ENCODE peak calls at places on chromosomes 7 and 10, in four cellular contexts. W is memory B cell; Q is NCI-H345; M is effector memory CD8-positive, alpha-beta T cell. I is an unnamed sample.

GRCh38 chr7:12674861-12675260 is 12.6 kb upstream of the ARL4A start:
- DNase-seq in Q (no peak), M (peak; percentile 56), W (no peak), I (no peak)

GRCh38 chr7:4683043-4683883 is 1.2 kb downstream of the FOXK1 start:
- DNase-seq in Q (no peak), M (peak; percentile 3), W (peak; percentile 9), I (no peak)

GRCh38 chr10:101708073-101708472 is 13.1 kb upstream of the FBXW4 start:
- DNase-seq in W (no peak), Q (no peak), M (no peak), I (no peak)

GRCh38 chr7:151866028-151866427 is 10.9 kb downstream of the PRKAG2 start:
- DNase-seq in M (no peak), W (no peak), Q (no peak), I (no peak)

GRCh38 chr10:48658243-48658888 is 26.3 kb upstream of the WDFY4 start:
- DNase-seq in M (peak; percentile 22), W (peak; percentile 69), Q (peak; percentile 60), I (no peak)

GRCh38 chr7:31336202-31337035 is 4.1 kb downstream of the NEUROD6 start:
- DNase-seq in M (no peak), W (no peak), Q (no peak), I (no peak)

GRCh38 chr10:47340613-47341170 is 7.5 kb upstream of the RBP3 start:
- DNase-seq in M (peak; percentile 57), W (peak; percentile 52), Q (peak; percentile 12), I (peak; percentile 77)

GRCh38 chr7:134690016-134690415 is 43.4 kb downstream of the BPGM start:
- DNase-seq in W (no peak), M (no peak), Q (no peak), I (no peak)

GRCh38 chr10:110562348-110562747 is 5.1 kb upstream of the SMC3 start:
- DNase-seq in M (no peak), W (no peak), Q (no peak), I (no peak)

GRCh38 chr10:86413046-86413728 is 46.6 kb upstream of the GRID1 start:
- DNase-seq in W (peak; percentile 27), Q (no peak), M (no peak), I (peak; percentile 29)

GRCh38 chr10:97843296-97843671 is 6.4 kb upstream of the GOLGA7B start:
- DNase-seq in Q (peak; percentile 86), W (no peak), M (no peak), I (no peak)

GRCh38 chr7:27689045-27689877 is 26.6 kb upstream of the HIBADH start:
- DNase-seq in Q (peak; percentile 19), M (no peak), W (no peak), I (no peak)

GRCh38 chr10:10782603-10783002 is 235.1 kb upstream of the CELF2 start:
- DNase-seq in M (no peak), W (no peak), Q (no peak), I (no peak)

GRCh38 chr10:129523031-129523722 is 56.1 kb downstream of the MGMT start:
- DNase-seq in M (no peak), W (no peak), Q (no peak), I (no peak)

GRCh38 chr10:130105724-130106123 is 4.9 kb downstream of the C10orf143 start:
- DNase-seq in M (no peak), W (no peak), Q (no peak), I (no peak)

GRCh38 chr7:143405671-143406352 is 2.8 kb downstream of the EPHA1 start:
- DNase-seq in Q (no peak), M (no peak), W (no peak), I (no peak)

GRCh38 chr7:2482725-2483451 is 6.7 kb upstream of the GRIFIN start:
- DNase-seq in M (no peak), Q (no peak), W (no peak), I (no peak)

GRCh38 chr10:86085686-86086085 is 280.9 kb downstream of the GRID1 start:
- DNase-seq in W (no peak), M (no peak), Q (no peak), I (no peak)

GRCh38 chr7:25359471-25360059 is 131.3 kb upstream of the NPVF start:
- DNase-seq in M (no peak), W (no peak), Q (peak; percentile 84), I (no peak)

GRCh38 chr10:132867801-132868644 is 74.3 kb downstream of the CFAP46 start:
- DNase-seq in M (no peak), W (no peak), Q (no peak), I (no peak)

GRCh38 chr7:17989546-17989945 is 38.1 kb downstream of the PRPS1L1 start:
- DNase-seq in Q (no peak), M (no peak), W (no peak), I (no peak)

GRCh38 chr7:50208335-50208982 is 96.1 kb upstream of the IKZF1 start:
- DNase-seq in Q (no peak), M (no peak), W (no peak), I (no peak)

GRCh38 chr7:6656413-6656812 is 19.3 kb downstream of the ZNF316 start:
- DNase-seq in Q (no peak), M (no peak), W (no peak), I (no peak)

GRCh38 chr10:34010891-34011290 is 676.4 kb upstream of the NRP1 start:
- DNase-seq in W (no peak), Q (no peak), M (no peak), I (no peak)

GRCh38 chr7:11217848-11218565 is 244.3 kb downstream of the PHF14 start:
- DNase-seq in Q (no peak), W (no peak), M (no peak), I (no peak)

GRCh38 chr10:35928017-35928619 is 286.0 kb upstream of the FZD8 start:
- DNase-seq in Q (no peak), M (no peak), W (no peak), I (no peak)

GRCh38 chr10:69629519-69629896 is 539 bp upstream of the FAM241B start:
- DNase-seq in M (no peak), Q (no peak), W (no peak), I (no peak)

GRCh38 chr10:125231116-125231812 is 70.9 kb upstream of the CTBP2 start:
- DNase-seq in W (no peak), M (no peak), Q (no peak), I (no peak)

I was measured in GM19239.